ENCODE peak calls at places on chromosomes 6 and 20, in ten cellular contexts. E is CD8-positive, alpha-beta T cell; N is GM23338; K is retinal pigment epithelial cell; F is aorta; W is GF-D8; A is activated CD4-positive, CD25-positive, alpha-beta regulatory T cell; L is heart right ventricle; S is AG10803; M is uterus. V is an unnamed sample.

GRCh38 chr20:49412953-49413352 is 69.5 kb downstream of the KCNB1 start:
- DNase-seq in E (no peak), N (no peak), K (no peak), F (no peak), W (no peak), A (no peak), L (no peak), S (no peak), M (no peak), V (no peak)

GRCh38 chr6:90284745-90285481 is 11.7 kb downstream of the BACH2 start:
- DNase-seq in E (no peak), N (no peak), K (peak; percentile 37), F (no peak), W (no peak), A (no peak), L (no peak), S (peak; percentile 9), M (no peak), V (peak; percentile 28)

GRCh38 chr6:81023007-81023582 is 729.4 kb downstream of the TENT5A start:
- DNase-seq in E (no peak), N (peak; percentile 83), K (no peak), F (no peak), W (no peak), A (no peak), L (no peak), S (no peak), M (no peak), V (peak; percentile 1)

GRCh38 chr6:138509371-138509770 is 10.1 kb upstream of the NHSL1 start:
- DNase-seq in E (no peak), N (peak; percentile 71), K (no peak), F (no peak), W (peak; percentile 14), A (peak; percentile 10), L (no peak), S (peak; percentile 48), M (no peak), V (peak; percentile 69)

GRCh38 chr6:107361568-107362270 is 97.6 kb downstream of the PDSS2 start:
- DNase-seq in E (no peak), N (peak; percentile 35), K (peak; percentile 11), F (no peak), W (no peak), A (no peak), L (no peak), S (peak; percentile 56), M (no peak), V (peak; percentile 79)

GRCh38 chr20:60952861-60953260 is 299.2 kb upstream of the CDH4 start:
- DNase-seq in E (no peak), N (no peak), K (no peak), F (no peak), W (no peak), A (no peak), L (no peak), S (no peak), M (no peak), V (no peak)

GRCh38 chr20:58894652-58895051 is 42.1 kb downstream of the GNAS start:
- DNase-seq in E (no peak), N (no peak), K (no peak), F (no peak), W (no peak), A (no peak), L (no peak), S (no peak), M (no peak), V (no peak)

GRCh38 chr20:18916886-18917785 is 103.6 kb downstream of the SCP2D1 start:
- DNase-seq in E (no peak), N (no peak), K (no peak), F (no peak), W (no peak), A (no peak), L (no peak), S (no peak), M (peak; percentile 40), V (peak; percentile 0)

GRCh38 chr20:57160985-57161384 is 105.5 kb downstream of the BMP7 start:
- DNase-seq in E (no peak), N (no peak), K (no peak), F (peak; percentile 9), W (no peak), A (no peak), L (no peak), S (no peak), M (no peak), V (no peak)

GRCh38 chr20:61756446-61756845 is 309.2 kb downstream of the TAF4 start:
- DNase-seq in E (no peak), N (no peak), K (no peak), F (peak; percentile 39), W (no peak), A (no peak), L (no peak), S (no peak), M (no peak), V (no peak)

GRCh38 chr6:6591778-6592388 is 3.4 kb downstream of the LY86 start:
- DNase-seq in E (no peak), N (no peak), K (no peak), F (no peak), W (peak; percentile 96), A (no peak), L (no peak), S (no peak), M (no peak), V (no peak)

GRCh38 chr20:50516935-50517816 is 7.0 kb downstream of the PTPN1 start:
- DNase-seq in E (no peak), N (no peak), K (no peak), F (no peak), W (no peak), A (no peak), L (no peak), S (no peak), M (no peak), V (no peak)

GRCh38 chr6:130033999-130034814 is 15.8 kb downstream of the L3MBTL3 start:
- DNase-seq in E (no peak), N (no peak), K (no peak), F (no peak), W (no peak), A (no peak), L (no peak), S (peak; percentile 88), M (peak; percentile 63), V (peak; percentile 88)

GRCh38 chr6:82365011-82365751 is 1.6 kb downstream of the TPBG start:
- DNase-seq in E (no peak), N (peak; percentile 75), K (no peak), F (no peak), W (no peak), A (no peak), L (peak; percentile 12), S (peak; percentile 29), M (peak; percentile 15), V (peak; percentile 46)

GRCh38 chr6:42022755-42023384 is 27.5 kb upstream of the TAF8 start:
- DNase-seq in E (no peak), N (no peak), K (no peak), F (peak; percentile 31), W (no peak), A (no peak), L (no peak), S (no peak), M (no peak), V (no peak)